ENCODE peak calls at places on chromosomes 11 and 22, in ten cellular contexts. O is naive thymus-derived CD4-positive, alpha-beta T cell; Y is A549; P is IMR-90; L is CD8-positive, alpha-beta memory T cell; F is CD8-positive, alpha-beta T cell; T is mesendoderm; M is gastrocnemius medialis; G is PC-3; U is neuronal stem cell. B is an unnamed sample.
A peak's percentile ranks its signal among the peaks of the same experiment; 100 is the strongest.

GRCh38 chr11:74169736-74170458 is 905 bp downstream of the C2CD3 start:
- DNase-seq in O (no peak), Y (no peak), P (no peak), L (no peak), F (no peak), T (peak; percentile 25), M (no peak), G (no peak), U (no peak), B (no peak)

GRCh38 chr11:35362571-35362980 is 56.8 kb downstream of the SLC1A2 start:
- DNase-seq in O (no peak), Y (no peak), P (peak; percentile 46), L (no peak), F (no peak), T (peak; percentile 57), M (no peak), G (peak; percentile 61), U (no peak), B (no peak)

GRCh38 chr22:39432361-39432811 is 24.4 kb upstream of the MGAT3 start:
- DNase-seq in O (no peak), Y (no peak), P (no peak), L (no peak), F (no peak), T (no peak), M (no peak), G (no peak), U (no peak), B (no peak)

GRCh38 chr11:686451-687243 is 8.4 kb downstream of the DEAF1 start:
- DNase-seq in O (no peak), Y (no peak), P (no peak), L (no peak), F (no peak), T (no peak), M (no peak), G (no peak), U (no peak), B (no peak)

GRCh38 chr11:67627394-67627787 is 2.3 kb downstream of the NUDT8 start:
- DNase-seq in O (no peak), Y (no peak), P (no peak), L (no peak), F (no peak), T (no peak), M (no peak), G (no peak), U (no peak), B (no peak)

GRCh38 chr22:25898707-25899365 is 156.8 kb downstream of the MYO18B start:
- DNase-seq in O (no peak), Y (no peak), P (no peak), L (no peak), F (no peak), T (peak; percentile 66), M (no peak), G (no peak), U (peak; percentile 9), B (no peak)

GRCh38 chr22:29469755-29470154 is 10.3 kb upstream of the NEFH start:
- DNase-seq in O (no peak), Y (no peak), P (no peak), L (no peak), F (no peak), T (peak; percentile 62), M (no peak), G (no peak), U (no peak), B (no peak)

GRCh38 chr22:36734171-36735058 is 30.9 kb upstream of the CACNG2 start:
- DNase-seq in O (no peak), Y (no peak), P (peak; percentile 51), L (no peak), F (no peak), T (peak; percentile 14), M (no peak), G (peak; percentile 23), U (no peak), B (no peak)

GRCh38 chr22:26545385-26545784 is 33.1 kb upstream of the TFIP11 start:
- DNase-seq in O (no peak), Y (no peak), P (no peak), L (no peak), F (no peak), T (no peak), M (no peak), G (no peak), U (no peak), B (no peak)

GRCh38 chr22:27673839-27674238 is 127.7 kb downstream of the MN1 start:
- DNase-seq in O (no peak), Y (no peak), P (no peak), L (no peak), F (no peak), T (no peak), M (no peak), G (no peak), U (no peak), B (no peak)

GRCh38 chr11:64804346-64805210 is 1.6 kb upstream of the MAP4K2 start:
- DNase-seq in O (no peak), Y (no peak), P (no peak), L (no peak), F (no peak), T (peak; percentile 44), M (no peak), G (no peak), U (no peak), B (no peak)

DNA sequence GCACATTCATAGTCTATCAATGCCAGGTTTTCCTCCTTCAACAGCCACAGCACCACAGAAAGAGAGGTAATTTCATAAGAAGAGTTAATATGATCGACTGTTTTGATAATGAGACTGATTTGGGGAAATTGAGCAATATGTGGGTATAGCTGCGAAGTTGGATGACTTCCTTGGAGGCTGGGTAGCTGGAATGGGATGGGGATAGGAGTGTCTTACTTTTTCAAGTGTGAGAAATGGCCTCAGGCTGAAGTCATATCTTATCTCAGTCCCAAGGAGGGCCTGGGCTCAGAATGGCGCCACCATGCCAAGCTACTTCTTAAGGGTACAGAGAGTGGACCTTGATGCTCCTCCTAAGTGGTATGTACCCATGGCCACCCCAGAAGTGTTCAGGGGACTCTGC is 187.6 kb upstream of the CCDC90B start:
- DNase-seq in O (no peak), Y (no peak), P (no peak), L (no peak), F (no peak), T (no peak), M (no peak), G (no peak), U (no peak), B (no peak)
- H3K27ac ChIP-seq in O (no peak overlapping the region), Y (no peak overlapping the region), P (no peak overlapping the region), L (no peak overlapping the region), F (no peak overlapping the region), T (no peak overlapping the region), M (no peak overlapping the region), G (no peak overlapping the region), U (no peak overlapping the region), B (no peak overlapping the region)

GRCh38 chr11:66409226-66409625 is 11.6 kb upstream of the NPAS4 start:
- DNase-seq in O (no peak), Y (no peak), P (no peak), L (no peak), F (no peak), T (no peak), M (no peak), G (no peak), U (no peak), B (no peak)
- H3K4me3 ChIP-seq in O (no peak overlapping the region), Y (peak overlapping the region; percentile 47), P (no peak overlapping the region), L (no peak overlapping the region), F (no peak overlapping the region), T (no peak overlapping the region), M (no peak overlapping the region), G (no peak overlapping the region), U (no peak overlapping the region), B (no peak overlapping the region)

GRCh38 chr22:37930952-37931440 is 22.4 kb downstream of the C22orf23 start:
- DNase-seq in O (no peak), Y (no peak), P (no peak), L (no peak), F (no peak), T (no peak), M (no peak), G (no peak), U (no peak), B (no peak)
- H3K27ac ChIP-seq in O (no peak overlapping the region), Y (no peak overlapping the region), P (no peak overlapping the region), L (no peak overlapping the region), F (no peak overlapping the region), T (no peak overlapping the region), M (no peak overlapping the region), G (no peak overlapping the region), U (no peak overlapping the region), B (no peak overlapping the region)

GRCh38 chr11:131671764-131672163 is 301.3 kb downstream of the NTM start:
- DNase-seq in O (no peak), Y (no peak), P (no peak), L (no peak), F (no peak), T (peak; percentile 68), M (no peak), G (no peak), U (no peak), B (no peak)
- H3K4me3 ChIP-seq in O (no peak overlapping the region), Y (no peak overlapping the region), P (no peak overlapping the region), L (no peak overlapping the region), F (no peak overlapping the region), T (no peak overlapping the region), M (no peak overlapping the region), G (no peak overlapping the region), U (no peak overlapping the region), B (no peak overlapping the region)

GRCh38 chr11:76615950-76616349 is 54.6 kb downstream of the LRRC32 start:
- DNase-seq in O (no peak), Y (no peak), P (peak; percentile 38), L (no peak), F (no peak), T (no peak), M (no peak), G (no peak), U (no peak), B (no peak)
- H3K27ac ChIP-seq in O (no peak overlapping the region), Y (no peak overlapping the region), P (no peak overlapping the region), L (no peak overlapping the region), F (no peak overlapping the region), T (no peak overlapping the region), M (peak overlapping the region; percentile 50), G (no peak overlapping the region), U (no peak overlapping the region), B (no peak overlapping the region)

B was measured in PC-9.